ENCODE peak calls at places on chromosomes 13 and 19, in eight cellular contexts. C is breast epithelium, B is stomach, A is H1, M is GM23338, I is transverse colon, O is HL-60, Z is K562. F is an unnamed sample.

GRCh38 chr19:2994588-2995131 is 17.3 kb downstream of the TLE6 start:
- DNase-seq in C (no peak), B (no peak), A (no peak), M (no peak), I (no peak), O (no peak), Z (no peak), F (no peak)

GRCh38 chr13:29619995-29620394 is 24.5 kb upstream of the SLC7A1 start:
- DNase-seq in C (no peak), B (no peak), A (no peak), M (no peak), I (no peak), O (no peak), Z (no peak), F (no peak)

GRCh38 chr19:1935484-1936208 is 5.3 kb upstream of the CSNK1G2 start:
- DNase-seq in C (no peak), B (no peak), A (no peak), M (peak; percentile 63), I (no peak), O (peak; percentile 83), Z (peak; percentile 58), F (peak; percentile 87)

GRCh38 chr13:33817513-33817842 is 471 bp upstream of the RFC3 start:
- DNase-seq in C (no peak), B (no peak), A (no peak), M (peak; percentile 3), I (no peak), O (no peak), Z (no peak), F (no peak)

GRCh38 chr19:38685666-38686529 is 38.4 kb downstream of the ACTN4 start:
- DNase-seq in C (no peak), B (no peak), A (no peak), M (peak; percentile 80), I (no peak), O (no peak), Z (peak; percentile 44), F (no peak)

GRCh38 chr19:39319098-39319891 is 1.4 kb downstream of the LRFN1 start:
- DNase-seq in C (no peak), B (no peak), A (no peak), M (no peak), I (no peak), O (no peak), Z (no peak), F (no peak)

GRCh38 chr19:49847731-49848696 is 2.9 kb upstream of the PTOV1 start:
- DNase-seq in C (no peak), B (no peak), A (no peak), M (no peak), I (no peak), O (peak; percentile 54), Z (peak; percentile 63), F (no peak)

GRCh38 chr19:29741776-29742175 is 26.7 kb upstream of the C19orf12 start:
- DNase-seq in C (no peak), B (no peak), A (no peak), M (no peak), I (no peak), O (no peak), Z (no peak), F (no peak)

GRCh38 chr19:45824041-45824471 is 8.9 kb upstream of the RSPH6A start:
- DNase-seq in C (peak; percentile 65), B (peak; percentile 71), A (no peak), M (no peak), I (no peak), O (no peak), Z (no peak), F (no peak)

GRCh38 chr13:75482070-75482819 is at the start of gene TBC1D4:
- DNase-seq in C (peak; percentile 85), B (peak; percentile 83), A (peak; percentile 88), M (peak; percentile 96), I (peak; percentile 87), O (peak; percentile 93), Z (peak; percentile 68), F (peak; percentile 92)

GRCh38 chr19:18542936-18543813 is at the start of gene FKBP8:
- DNase-seq in C (peak; percentile 92), B (peak; percentile 95), A (peak; percentile 66), M (peak; percentile 97), I (peak; percentile 97), O (peak; percentile 93), Z (peak; percentile 97), F (peak; percentile 97)

GRCh38 chr19:18539372-18539771 is 4.0 kb downstream of the FKBP8 start:
- DNase-seq in C (no peak), B (no peak), A (no peak), M (no peak), I (no peak), O (no peak), Z (no peak), F (no peak)

GRCh38 chr19:18541992-18542935 is 1.1 kb downstream of the FKBP8 start:
- DNase-seq in C (no peak), B (no peak), A (no peak), M (peak; percentile 62), I (no peak), O (no peak), Z (no peak), F (no peak)

GRCh38 chr19:18541258-18541991 is 1.9 kb downstream of the FKBP8 start:
- DNase-seq in C (no peak), B (no peak), A (no peak), M (no peak), I (no peak), O (no peak), Z (no peak), F (no peak)

GRCh38 chr19:18543814-18544475 is 572 bp upstream of the FKBP8 start:
- DNase-seq in C (peak; percentile 37), B (peak; percentile 51), A (no peak), M (peak; percentile 90), I (peak; percentile 82), O (peak; percentile 95), Z (peak; percentile 97), F (peak; percentile 89)
- TF ChIP-seq CTCF in C (no peak), B (no peak), A (no peak), M (peak; percentile 28), I (no peak), O (peak; percentile 10), Z (peak; percentile 66), F (no peak)

DNA sequence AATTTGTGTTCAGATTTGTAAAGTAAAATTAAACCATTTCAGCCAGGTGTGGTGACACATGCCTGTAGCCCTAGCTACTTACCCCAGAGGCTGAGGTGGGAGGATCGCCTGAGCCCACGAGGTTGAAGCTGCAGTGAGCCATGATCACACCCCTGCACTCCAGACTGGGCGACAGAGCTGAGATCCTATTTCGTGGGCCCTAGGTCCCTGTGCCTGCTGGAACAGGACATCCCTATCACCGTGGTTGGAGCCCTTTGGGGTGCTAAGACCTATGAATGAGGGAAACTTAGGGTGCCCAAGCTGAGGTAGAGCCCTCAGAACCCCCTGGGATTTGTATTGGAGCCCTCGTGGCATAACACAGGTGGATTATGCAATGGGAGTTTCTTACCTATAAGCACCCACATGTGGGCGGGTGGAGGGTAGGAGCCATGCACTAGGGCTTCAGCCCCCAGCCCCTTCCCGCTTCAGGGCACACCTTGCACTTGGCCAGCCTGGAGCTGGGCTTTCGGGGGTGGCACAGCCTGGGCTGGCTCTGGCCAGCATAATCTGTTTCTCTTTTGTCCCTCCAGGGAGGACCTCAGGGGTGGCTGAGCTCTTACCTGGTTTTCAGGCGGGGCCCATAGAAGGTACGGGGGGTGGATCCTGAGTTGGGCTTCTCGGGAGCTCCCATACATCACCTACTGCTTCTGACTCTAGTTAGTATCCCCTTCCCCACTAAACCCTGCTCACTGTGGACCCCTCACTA is 7.2 kb upstream of the USF2 start:
- DNase-seq in C (peak; percentile 17), B (peak; percentile 17), A (no peak), M (no peak), I (no peak), O (no peak), Z (no peak), F (peak; percentile 68)
- TF ChIP-seq POLR2AphosphoS5 in C (no peak), B (no peak), A (peak; percentile 5), M (no peak), I (no peak), O (no peak), Z (no peak), F (peak; percentile 51)

DNA sequence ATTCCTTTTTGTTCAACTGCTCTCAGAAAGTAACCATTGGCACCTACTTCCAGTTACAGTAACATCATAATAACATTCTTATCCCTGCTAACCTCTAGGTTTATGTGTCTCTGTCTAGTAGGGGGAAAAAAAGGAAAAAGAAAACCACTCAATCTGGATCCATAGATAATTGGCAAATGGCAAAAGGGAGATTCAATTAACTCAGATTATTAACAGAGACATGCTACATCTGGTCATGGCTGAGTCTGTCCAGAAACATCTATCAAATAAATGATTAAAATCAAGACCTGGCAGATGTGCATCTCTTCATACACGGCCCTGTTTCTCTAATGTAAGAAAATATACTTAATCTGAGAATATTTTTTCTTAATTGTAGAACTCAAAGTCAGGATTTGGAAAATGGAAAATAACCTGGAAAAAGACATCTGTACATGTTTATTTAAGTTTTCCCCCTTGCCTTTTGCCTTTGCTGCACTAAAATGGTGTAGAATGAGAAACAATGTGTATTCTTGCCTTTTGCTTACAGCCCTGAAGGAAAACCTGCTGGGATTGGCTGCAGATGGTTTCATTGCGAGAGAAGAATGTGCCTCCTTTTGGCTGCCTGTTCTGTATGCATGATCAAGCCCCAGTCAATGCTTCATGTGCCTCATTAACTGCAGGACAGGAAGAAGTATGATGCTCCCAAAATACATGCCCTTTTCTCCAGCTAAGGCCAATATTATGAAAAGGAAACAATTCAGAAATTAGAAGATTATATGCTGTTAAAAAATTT is 921.6 kb upstream of the PCDH20 start:
- DNase-seq in C (no peak), B (no peak), A (no peak), M (peak; percentile 27), I (no peak), O (no peak), Z (no peak), F (no peak)
- TF ChIP-seq CTCF in C (no peak), B (no peak), A (no peak), M (peak; percentile 2), I (no peak), O (no peak), Z (no peak), F (no peak)

GRCh38 chr13:99505814-99506269 is 4.6 kb downstream of the TM9SF2 start:
- DNase-seq in C (no peak), B (no peak), A (no peak), M (no peak), I (no peak), O (no peak), Z (no peak), F (no peak)

GRCh38 chr13:99500839-99501134 is 485 bp upstream of the TM9SF2 start:
- DNase-seq in C (no peak), B (no peak), A (no peak), M (no peak), I (no peak), O (no peak), Z (no peak), F (no peak)

GRCh38 chr13:99501952-99502310 is 659 bp downstream of the TM9SF2 start:
- DNase-seq in C (no peak), B (peak; percentile 30), A (no peak), M (peak; percentile 26), I (peak; percentile 43), O (peak; percentile 45), Z (no peak), F (no peak)

GRCh38 chr13:99498304-99499161 is 2.7 kb upstream of the TM9SF2 start:
- DNase-seq in C (peak; percentile 98), B (peak; percentile 98), A (peak; percentile 98), M (peak; percentile 98), I (peak; percentile 99), O (peak; percentile 99), Z (peak; percentile 94), F (peak; percentile 98)

GRCh38 chr13:99501135-99501951 is at the start of gene TM9SF2:
- DNase-seq in C (peak; percentile 95), B (peak; percentile 98), A (peak; percentile 93), M (peak; percentile 99), I (peak; percentile 99), O (peak; percentile 99), Z (peak; percentile 91), F (peak; percentile 98)
- TF ChIP-seq POLR2AphosphoS5 in C (peak; percentile 68), B (peak; percentile 95), A (peak; percentile 53), M (peak; percentile 67), I (peak; percentile 93), O (peak; percentile 53), Z (peak; percentile 32), F (peak; percentile 94)

F was measured in spleen.